ENCODE peak calls at places on chromosomes 16 and 17, in five cellular contexts. W is adrenal gland, H is stomach, Q is IMR-90, B is body of pancreas. A is an unnamed sample.

GRCh38 chr17:7894866-7895265 is 6.3 kb downstream of the CHD3 start:
- DNase-seq in W (no peak), H (no peak), Q (no peak), B (no peak), A (no peak)

GRCh38 chr16:57384248-57385070 is 12.2 kb downstream of the CX3CL1 start:
- DNase-seq in W (no peak), H (no peak), Q (no peak), B (no peak), A (no peak)

GRCh38 chr16:58492735-58493134 is 7.2 kb upstream of the NDRG4 start:
- DNase-seq in W (no peak), H (no peak), Q (no peak), B (no peak), A (no peak)

GRCh38 chr16:30767767-30768465 is 5.8 kb downstream of the RNF40 start:
- DNase-seq in W (no peak), H (no peak), Q (no peak), B (no peak), A (no peak)

GRCh38 chr17:67569873-67570272 is 147.9 kb upstream of the NOL11 start:
- DNase-seq in W (peak), H (no peak), Q (no peak), B (no peak), A (no peak)

GRCh38 chr17:81720267-81721071 is 8.4 kb downstream of the SLC25A10 start:
- DNase-seq in W (peak), H (no peak), Q (no peak), B (no peak), A (no peak)

GRCh38 chr16:5041604-5042133 is 7.9 kb upstream of the NAGPA start:
- DNase-seq in W (no peak), H (no peak), Q (peak), B (no peak), A (no peak)

GRCh38 chr17:45941395-45941794 is 47.0 kb downstream of the MAPT start:
- DNase-seq in W (no peak), H (no peak), Q (no peak), B (no peak), A (no peak)

GRCh38 chr17:73508057-73508930 is 136.0 kb downstream of the SDK2 start:
- DNase-seq in W (no peak), H (no peak), Q (no peak), B (no peak), A (no peak)

DNA sequence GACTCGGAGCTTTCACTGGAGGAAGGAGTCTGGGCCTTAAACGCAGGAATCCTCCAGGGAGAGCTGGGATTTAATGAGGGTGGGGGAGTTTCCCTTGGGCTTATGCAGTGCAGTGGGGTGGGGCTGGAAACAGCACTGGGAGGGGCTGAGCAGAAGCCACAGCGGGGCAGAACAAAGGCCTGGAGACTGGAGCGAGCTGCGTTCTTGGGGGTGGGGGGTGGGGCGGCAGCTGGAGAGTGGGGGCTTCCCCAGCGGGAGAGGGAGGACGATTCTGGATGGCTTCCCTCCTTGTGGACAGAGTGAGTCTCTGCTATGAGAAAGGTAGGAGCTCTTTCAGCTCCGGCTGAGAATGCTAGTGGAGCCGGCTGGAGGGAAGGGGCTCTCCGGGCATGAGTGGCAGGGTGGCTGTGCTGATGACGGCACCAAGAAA is 406.0 kb downstream of the SEC14L1 start:
- DNase-seq in W (no peak), H (no peak), Q (no peak), B (no peak), A (no peak)
- H3K4me3 ChIP-seq in W (no peak), H (peak), Q (no peak), B (no peak), A (no peak)

GRCh38 chr17:21031756-21032396 is 10.9 kb downstream of the USP22 start:
- DNase-seq in W (peak), H (no peak), Q (no peak), B (no peak), A (no peak)
- TF ChIP-seq POLR2A in W (no peak), H (no peak), Q (no peak), B (no peak), A (no peak)

GRCh38 chr17:14882131-14882530 is 383.0 kb downstream of the PMP22 start:
- DNase-seq in W (no peak), H (no peak), Q (peak), B (no peak), A (no peak)

GRCh38 chr17:14886200-14886739 is 378.9 kb downstream of the PMP22 start:
- DNase-seq in W (no peak), H (no peak), Q (no peak), B (no peak), A (no peak)
- H3K4me3 ChIP-seq in W (no peak), H (no peak), Q (no peak), B (no peak), A (no peak)

GRCh38 chr17:76528528-76529223 is 8.8 kb downstream of the CYGB start:
- DNase-seq in W (no peak), H (no peak), Q (peak), B (no peak), A (no peak)

GRCh38 chr17:76529224-76529642 is 8.3 kb downstream of the CYGB start:
- DNase-seq in W (peak), H (peak), Q (peak), B (peak), A (peak)

GRCh38 chr17:76530826-76531500 is 6.5 kb downstream of the CYGB start:
- DNase-seq in W (no peak), H (no peak), Q (no peak), B (no peak), A (no peak)

GRCh38 chr17:76530489-76530814 is 7.1 kb downstream of the CYGB start:
- DNase-seq in W (no peak), H (no peak), Q (no peak), B (no peak), A (no peak)

DNA sequence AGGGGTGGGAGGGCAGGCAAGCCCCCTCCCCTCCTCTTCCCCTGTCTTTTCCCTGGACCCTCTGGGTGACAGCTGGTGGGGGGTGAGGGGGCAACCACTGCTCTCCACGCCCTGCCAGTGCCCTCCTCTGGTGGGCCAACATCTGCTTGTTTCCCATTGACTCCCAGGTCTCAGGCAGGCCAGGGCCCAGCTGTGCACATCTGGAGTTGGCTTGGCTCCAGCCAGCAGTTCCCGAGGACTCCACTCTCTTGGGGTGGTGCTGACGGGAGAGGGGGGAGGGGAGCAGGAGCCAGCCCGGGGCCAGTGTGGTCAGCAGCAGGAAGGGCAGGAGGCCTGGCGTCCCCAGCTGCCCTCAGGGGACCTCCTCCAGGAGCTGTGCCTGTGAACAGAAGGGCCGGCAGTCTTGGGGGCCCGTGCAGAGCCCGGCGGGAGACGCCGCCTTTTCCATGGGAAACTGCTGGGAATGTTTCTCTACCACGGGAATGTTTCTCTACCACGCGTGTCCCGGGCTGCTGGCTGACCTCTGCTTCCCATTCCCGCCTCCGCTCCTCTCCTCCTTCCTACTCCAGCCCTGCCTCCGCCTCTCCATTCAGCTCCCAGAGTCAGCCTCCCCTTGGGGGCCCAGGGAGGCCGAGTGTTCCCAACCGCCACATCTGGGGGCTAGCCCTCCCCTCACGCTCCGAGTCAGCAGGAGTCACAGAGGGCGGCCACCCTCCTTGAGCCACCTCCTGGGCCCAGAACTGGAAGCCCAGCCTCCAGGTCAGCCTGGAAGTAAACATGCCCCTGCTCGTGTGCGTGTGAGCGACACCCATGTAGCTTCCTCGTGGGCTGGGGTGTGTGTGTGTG is 7.6 kb downstream of the CYGB start:
- DNase-seq in W (peak), H (peak), Q (peak), B (peak), A (peak)
- TF ChIP-seq POLR2A in W (no peak), H (no peak), Q (peak), B (no peak), A (no peak)

GRCh38 chr17:75047398-75048098 is 523 bp downstream of the KCTD2 start:
- DNase-seq in W (peak), H (no peak), Q (no peak), B (peak), A (peak)

GRCh38 chr17:75051941-75052340 is 4.9 kb downstream of the KCTD2 start:
- DNase-seq in W (no peak), H (no peak), Q (no peak), B (no peak), A (no peak)

GRCh38 chr17:75046583-75047289 is at the start of the genes ATP5PD and KCTD2:
- DNase-seq in W (peak), H (peak), Q (peak), B (peak), A (peak)

GRCh38 chr17:75049057-75049456 is 2.0 kb downstream of the KCTD2 start:
- DNase-seq in W (no peak), H (no peak), Q (no peak), B (no peak), A (no peak)

GRCh38 chr17:75048396-75048933 is 1.4 kb downstream of the KCTD2 start:
- DNase-seq in W (peak), H (peak), Q (peak), B (peak), A (no peak)
- H3K4me3 ChIP-seq in W (no peak), H (peak), Q (peak), B (no peak), A (no peak)

GRCh38 chr16:27445502-27446175 is 43.7 kb downstream of the IL21R start:
- DNase-seq in W (no peak), H (no peak), Q (no peak), B (no peak), A (no peak)
- TF ChIP-seq POLR2A in W (no peak), H (no peak), Q (no peak), B (no peak), A (no peak)

GRCh38 chr16:69903851-69904250 is 47.3 kb upstream of the CLEC18A start:
- DNase-seq in W (no peak), H (no peak), Q (no peak), B (no peak), A (no peak)

GRCh38 chr16:69906838-69907301 is 44.3 kb upstream of the CLEC18A start:
- DNase-seq in W (no peak), H (no peak), Q (peak), B (no peak), A (no peak)

GRCh38 chr16:69909043-69909442 is 42.1 kb upstream of the CLEC18A start:
- DNase-seq in W (no peak), H (no peak), Q (no peak), B (no peak), A (peak)

GRCh38 chr16:69904495-69905170 is 46.5 kb upstream of the CLEC18A start:
- DNase-seq in W (no peak), H (peak), Q (no peak), B (peak), A (peak)

DNA sequence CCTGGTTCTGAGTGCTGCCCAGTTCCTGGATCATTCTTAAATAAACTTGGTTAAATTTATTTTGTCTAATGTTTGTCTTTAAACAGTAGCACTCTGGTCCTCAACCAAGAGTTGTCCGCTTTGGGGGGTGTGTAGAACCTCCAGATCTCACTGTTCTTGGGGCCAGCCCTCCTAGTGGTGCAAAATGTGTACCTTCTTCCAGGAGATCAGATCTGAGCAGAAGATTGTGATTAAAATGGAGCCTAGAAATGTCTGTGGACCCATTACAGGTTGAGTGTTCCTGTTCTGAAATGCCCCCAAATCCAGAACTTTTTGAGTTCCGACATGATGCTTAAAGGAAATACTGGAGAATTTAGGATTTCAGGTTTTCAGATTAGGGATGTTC is 46.0 kb upstream of the CLEC18A start:
- DNase-seq in W (no peak), H (no peak), Q (no peak), B (no peak), A (no peak)
- H3K4me3 ChIP-seq in W (no peak), H (no peak), Q (no peak), B (no peak), A (no peak)

GRCh38 chr16:24729243-24729966 is at the start of gene TNRC6A:
- DNase-seq in W (peak), H (peak), Q (peak), B (peak), A (peak)
- TF ChIP-seq POLR2A in W (peak), H (no peak), Q (peak), B (peak), A (no peak)

GRCh38 chr17:17495448-17496188 is 577 bp downstream of the RASD1 start:
- DNase-seq in W (no peak), H (no peak), Q (peak), B (no peak), A (peak)

GRCh38 chr17:17497845-17498520 is 1.8 kb upstream of the RASD1 start:
- DNase-seq in W (no peak), H (no peak), Q (no peak), B (peak), A (no peak)

GRCh38 chr17:17496189-17497064 is at the start of gene RASD1:
- DNase-seq in W (peak), H (peak), Q (peak), B (peak), A (peak)

GRCh38 chr17:17498606-17499301 is 2.6 kb upstream of the RASD1 start:
- DNase-seq in W (no peak), H (no peak), Q (no peak), B (peak), A (no peak)

DNA sequence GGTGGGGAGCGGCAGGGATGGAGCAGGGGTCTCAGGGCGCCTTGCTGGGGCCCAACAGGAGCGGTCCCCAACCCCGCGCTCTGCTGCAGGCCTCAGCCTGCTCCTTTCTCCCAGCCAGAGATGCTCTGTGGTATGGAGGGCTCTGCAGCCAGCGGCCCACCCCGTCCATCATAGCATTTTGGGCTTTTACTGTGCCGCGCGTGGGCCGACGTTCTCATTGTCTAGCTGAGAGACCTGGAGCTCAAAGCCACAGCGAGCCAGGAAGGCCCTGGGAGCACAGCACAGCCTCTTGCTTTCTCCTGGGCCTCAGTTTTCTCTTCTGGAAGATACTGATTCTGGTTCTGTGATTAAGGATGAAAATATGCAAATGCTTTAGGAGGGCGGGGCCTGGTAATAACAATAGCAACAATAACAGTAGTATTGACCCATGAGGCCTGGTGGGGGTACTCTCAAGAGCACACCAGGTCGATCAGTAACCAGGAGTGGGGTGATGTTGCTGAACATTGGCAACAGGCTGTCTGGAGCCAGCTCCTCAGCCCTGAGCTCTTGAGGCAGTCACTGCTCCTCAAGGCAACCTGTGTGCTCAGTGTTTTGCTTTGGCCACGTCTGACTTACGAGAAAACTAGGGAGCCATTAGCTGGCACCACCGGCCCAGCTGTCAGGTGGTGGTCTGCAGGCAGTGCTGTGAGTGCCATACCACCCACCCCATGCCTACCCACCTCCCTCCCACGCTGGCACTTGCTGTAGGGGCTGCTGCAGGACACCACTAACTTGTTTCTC is 1.1 kb upstream of the RASD1 start:
- DNase-seq in W (no peak), H (no peak), Q (no peak), B (no peak), A (no peak)
- H3K4me3 ChIP-seq in W (no peak), H (peak), Q (no peak), B (no peak), A (no peak)